ENCODE peak calls at places on chromosomes 6 and 20, in eight cellular contexts. R, X, G, B, O, F, L and M are unnamed samples.

GRCh38 chr20:22385602-22386299 is 198.6 kb downstream of the FOXA2 start:
- DNase-seq in R (no peak), F (no peak), O (no peak), B (no peak), L (peak; percentile 55), G (peak; percentile 34), X (no peak), M (no peak)

GRCh38 chr6:6915813-6916547 is 191.8 kb upstream of the RREB1 start:
- DNase-seq in F (no peak), R (peak; percentile 63), X (peak; percentile 6), L (peak; percentile 78), B (peak; percentile 53), G (no peak), O (no peak), M (no peak)

GRCh38 chr6:44423306-44423705 is 35.8 kb downstream of the CDC5L start:
- DNase-seq in F (no peak), G (no peak), O (no peak), R (no peak), X (no peak), L (no peak), B (no peak), M (no peak)

GRCh38 chr6:101181006-101181405 is 212.5 kb upstream of the GRIK2 start:
- DNase-seq in R (no peak), B (no peak), O (no peak), X (no peak), F (no peak), G (no peak), L (no peak), M (no peak)

GRCh38 chr6:97958143-97958542 is 675.1 kb upstream of the MMS22L start:
- DNase-seq in F (no peak), R (no peak), G (no peak), B (peak; percentile 4), L (no peak), X (peak; percentile 73), O (peak; percentile 69), M (peak; percentile 18)

GRCh38 chr6:111291860-111292259 is 191.2 kb downstream of the REV3L start:
- DNase-seq in X (no peak), L (no peak), R (no peak), G (no peak), O (no peak), B (no peak), F (no peak), M (no peak)

GRCh38 chr6:114315841-114316595 is 26.8 kb downstream of the HS3ST5 start:
- DNase-seq in O (no peak), R (no peak), B (no peak), G (no peak), X (no peak), F (no peak), L (no peak), M (no peak)

GRCh38 chr20:32336918-32337347 is 21.2 kb upstream of the ASXL1 start:
- DNase-seq in G (no peak), O (no peak), B (no peak), X (peak; percentile 88), L (no peak), F (no peak), R (no peak), M (no peak)

GRCh38 chr20:35539756-35540212 is 2.1 kb upstream of the ERGIC3 start:
- DNase-seq in G (peak; percentile 91), O (no peak), B (no peak), F (no peak), L (peak; percentile 65), X (peak; percentile 96), R (peak; percentile 83), M (no peak)

GRCh38 chr20:22504829-22505377 is 79.5 kb downstream of the FOXA2 start:
- DNase-seq in X (no peak), B (no peak), R (no peak), G (no peak), L (no peak), F (no peak), O (no peak), M (no peak)

GRCh38 chr6:47633141-47633540 is 65.2 kb upstream of the ADGRF4 start:
- DNase-seq in B (no peak), F (no peak), X (no peak), O (no peak), G (no peak), R (no peak), L (no peak), M (no peak)

GRCh38 chr6:169931223-169931760 is 179.9 kb downstream of the ERMARD start:
- DNase-seq in L (no peak), R (no peak), O (no peak), G (no peak), X (no peak), F (no peak), B (no peak), M (no peak)

GRCh38 chr6:151300267-151300930 is 60.6 kb downstream of the AKAP12 start:
- DNase-seq in R (no peak), O (no peak), G (no peak), B (no peak), F (no peak), X (no peak), L (no peak), M (no peak)

GRCh38 chr6:56685994-56686393 is 43.3 kb upstream of the DST start:
- DNase-seq in O (no peak), B (no peak), L (no peak), G (no peak), X (no peak), R (no peak), F (no peak), M (no peak)

GRCh38 chr6:130035211-130035610 is 16.8 kb downstream of the L3MBTL3 start:
- DNase-seq in G (no peak), B (no peak), L (no peak), O (no peak), X (no peak), F (no peak), R (no peak), M (no peak)

GRCh38 chr6:114172861-114173260 is 170.0 kb downstream of the HS3ST5 start:
- DNase-seq in G (no peak), L (no peak), F (no peak), R (no peak), X (no peak), B (no peak), O (no peak), M (no peak)

GRCh38 chr6:103570431-103570830 is 1289.3 kb downstream of the HACE1 start:
- DNase-seq in X (no peak), O (peak; percentile 19), G (no peak), F (no peak), R (no peak), L (no peak), B (no peak), M (peak; percentile 12)
- H3K27ac ChIP-seq in X (no peak overlapping the region), O (no peak overlapping the region), G (no peak overlapping the region), F (no peak overlapping the region), R (no peak overlapping the region), L (no peak overlapping the region), B (no peak overlapping the region), M (no peak overlapping the region)

DNA sequence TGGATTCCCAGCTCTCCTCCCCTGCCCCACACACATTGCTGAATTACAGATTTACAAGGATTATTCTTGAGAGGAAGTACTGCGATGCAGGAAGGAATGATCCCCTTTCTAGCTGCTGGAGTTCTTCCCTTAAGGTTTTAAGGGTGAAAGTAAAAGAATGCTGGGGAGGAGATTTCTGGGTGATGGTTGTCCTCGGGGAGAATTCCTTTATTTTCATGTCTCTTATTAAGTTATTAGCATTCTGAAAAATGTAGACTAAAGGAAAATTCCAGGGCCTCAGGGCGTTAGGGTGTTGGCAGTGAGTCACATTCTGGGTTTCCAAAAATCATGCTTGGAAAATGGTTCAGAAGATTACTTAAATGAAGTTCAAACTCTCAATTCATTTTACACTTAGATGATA is 15.9 kb upstream of the HINT3 start:
- DNase-seq in L (no peak), G (no peak), R (no peak), X (peak; percentile 85), O (no peak), B (no peak), F (no peak), M (no peak)
- H3K27ac ChIP-seq in L (no peak overlapping the region), G (no peak overlapping the region), R (no peak overlapping the region), X (peak overlapping the region; percentile 1), O (peak overlapping the region; percentile 98), B (no peak overlapping the region), F (no peak overlapping the region), M (peak overlapping the region; percentile 29)

GRCh38 chr6:32127409-32127716 is 683 bp downstream of the ATF6B start:
- DNase-seq in X (no peak), F (no peak), G (no peak), L (no peak), R (no peak), O (no peak), B (no peak), M (no peak)
- H3K27ac ChIP-seq in X (no peak overlapping the region), F (peak overlapping the region; percentile 82), G (peak overlapping the region; percentile 87), L (peak overlapping the region; percentile 86), R (peak overlapping the region; percentile 78), O (peak overlapping the region; percentile 77), B (peak overlapping the region; percentile 72), M (peak overlapping the region; percentile 53)

DNA sequence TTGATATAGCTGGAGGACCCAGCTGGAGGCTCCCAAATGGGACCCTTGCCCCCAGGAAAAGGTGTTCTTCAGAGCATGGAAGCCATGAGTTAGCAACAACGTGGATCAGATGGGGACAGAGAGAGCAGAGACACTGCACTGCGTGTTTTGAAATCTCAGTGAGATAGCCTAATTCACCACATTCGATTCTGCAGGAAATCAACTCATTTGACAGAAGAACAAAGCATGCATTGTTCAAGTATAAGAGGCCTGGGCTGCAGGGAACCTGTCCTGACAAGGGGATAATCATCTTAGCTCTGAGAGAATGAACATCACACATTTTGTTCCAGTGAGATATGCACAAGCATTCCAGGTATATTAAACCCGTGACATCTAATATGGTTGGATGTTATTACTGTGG is 450.2 kb downstream of the CDH26 start:
- DNase-seq in G (no peak), B (no peak), F (no peak), L (no peak), O (peak; percentile 4), R (no peak), X (no peak), M (no peak)
- H3K27ac ChIP-seq in G (no peak overlapping the region), B (no peak overlapping the region), F (no peak overlapping the region), L (no peak overlapping the region), O (no peak overlapping the region), R (no peak overlapping the region), X (no peak overlapping the region), M (no peak overlapping the region)

GRCh38 chr6:154488802-154489437 is 21.6 kb downstream of the CNKSR3 start:
- DNase-seq in X (no peak), L (no peak), R (no peak), B (no peak), O (no peak), G (no peak), F (no peak), M (no peak)
- H3K27ac ChIP-seq in X (no peak overlapping the region), L (no peak overlapping the region), R (no peak overlapping the region), B (no peak overlapping the region), O (no peak overlapping the region), G (no peak overlapping the region), F (no peak overlapping the region), M (no peak overlapping the region)